ENCODE peak calls at places on chromosomes 12 and 14, in ten cellular contexts. R is foreskin fibroblast; D is left ventricle myocardium superior; F is activated CD4-positive, CD25-positive, alpha-beta regulatory T cell treated with anti-CD3 and anti-CD28 coated beads, Interleukin-2, amount 50 U/mL, for 16 hours; E is CD8-positive, alpha-beta T cell; G is neuronal stem cell; M is heart left ventricle; J is activated CD8-positive, alpha-beta T cell treated with anti-CD3 and anti-CD28 coated beads, Interleukin-2, amount 10 ng/mL, durations not matched to agents 7 days and 5 days; C is HEK293T; X is retina. Z is an unnamed sample.
A peak's percentile ranks its signal among the peaks of the same experiment; 100 is the strongest.

GRCh38 chr14:79057333-79057732 is 887.2 kb downstream of the NRXN3 start:
- DNase-seq in C (no peak), R (peak; percentile 10), X (no peak), F (no peak), D (no peak), J (no peak), M (no peak), G (no peak), E (no peak), Z (no peak)

GRCh38 chr12:15883536-15883935 is 1.3 kb downstream of the STRAP start:
- DNase-seq in R (peak; percentile 22), M (no peak), J (no peak), C (no peak), X (no peak), G (no peak), D (no peak), F (no peak), E (no peak), Z (no peak)

GRCh38 chr12:56635539-56636117 is 5.5 kb upstream of the BAZ2A start:
- DNase-seq in F (no peak), X (no peak), R (peak; percentile 22), C (no peak), M (no peak), D (no peak), J (no peak), E (no peak), G (no peak), Z (no peak)

GRCh38 chr12:59452259-59452658 is 143.6 kb upstream of the SLC16A7 start:
- DNase-seq in F (no peak), C (no peak), D (no peak), X (no peak), M (no peak), E (no peak), J (no peak), G (no peak), R (peak; percentile 92), Z (no peak)

GRCh38 chr12:57759360-57759980 is 4.6 kb downstream of the MARCHF9 start:
- DNase-seq in J (peak; percentile 67), X (no peak), F (no peak), C (no peak), D (no peak), M (no peak), E (no peak), G (no peak), R (no peak), Z (peak; percentile 66)

GRCh38 chr12:57582440-57582839 is 8.6 kb upstream of the PIP4K2C start:
- DNase-seq in D (no peak), M (no peak), F (no peak), R (no peak), E (no peak), C (no peak), G (no peak), J (no peak), X (no peak), Z (no peak)

GRCh38 chr12:1201886-1202285 is 210.9 kb downstream of the ERC1 start:
- DNase-seq in R (no peak), X (no peak), G (no peak), M (no peak), C (no peak), F (no peak), E (no peak), J (no peak), D (no peak), Z (no peak)

GRCh38 chr12:106774808-106775524 is 484 bp downstream of the RIC8B start:
- DNase-seq in E (no peak), G (no peak), R (no peak), D (no peak), M (peak; percentile 65), C (no peak), X (no peak), F (no peak), J (peak; percentile 33), Z (peak; percentile 74)

GRCh38 chr12:92278378-92278828 is 132.8 kb upstream of the BTG1 start:
- DNase-seq in D (no peak), J (no peak), R (no peak), C (no peak), G (no peak), E (no peak), F (no peak), M (no peak), X (no peak), Z (no peak)

GRCh38 chr12:132550014-132550802 is 60.2 kb downstream of the LRCOL1 start:
- DNase-seq in D (no peak), M (no peak), G (peak; percentile 52), C (no peak), E (no peak), X (peak; percentile 68), F (no peak), J (no peak), R (peak; percentile 72), Z (no peak)

GRCh38 chr12:28872654-28873268 is 276.3 kb upstream of the FAR2 start:
- DNase-seq in J (peak; percentile 24), R (peak; percentile 81), G (peak; percentile 21), F (no peak), D (peak; percentile 30), E (no peak), M (no peak), X (no peak), C (peak; percentile 64), Z (peak; percentile 30)

GRCh38 chr12:64785816-64786215 is 26.6 kb upstream of the GNS start:
- DNase-seq in D (no peak), J (no peak), R (no peak), X (no peak), E (no peak), C (no peak), F (no peak), G (no peak), M (no peak), Z (no peak)

GRCh38 chr12:45369065-45369464 is 153.2 kb downstream of the ANO6 start:
- DNase-seq in M (no peak), X (no peak), G (no peak), R (peak; percentile 88), F (no peak), C (no peak), E (no peak), J (no peak), D (no peak), Z (no peak)